ENCODE peak calls at places on chromosomes 16 and 17, in nine cellular contexts. W, D, U, F, V, I, L, E and Z are unnamed samples.

GRCh38 chr17:49603238-49603637 is 27.6 kb downstream of the NXPH3 start:
- DNase-seq in L (peak), E (no peak), W (no peak), I (no peak), U (no peak), F (no peak), D (no peak), V (no peak), Z (no peak)

GRCh38 chr17:48818361-48818841 is 1.4 kb upstream of the TTLL6 start:
- DNase-seq in I (no peak), V (no peak), F (no peak), L (no peak), D (no peak), E (no peak), W (no peak), U (no peak), Z (no peak)

GRCh38 chr17:35241520-35241919 is 1.4 kb upstream of the SLFN5 start:
- DNase-seq in L (no peak), I (peak), D (no peak), U (no peak), F (no peak), E (no peak), W (no peak), V (no peak), Z (no peak)

GRCh38 chr17:82830249-82830661 is 9.6 kb downstream of the ZNF750 start:
- DNase-seq in W (no peak), D (no peak), E (no peak), V (no peak), F (peak), I (no peak), U (no peak), L (peak), Z (no peak)

GRCh38 chr16:84268661-84269060 is 26.0 kb upstream of the WFDC1 start:
- DNase-seq in V (no peak), E (no peak), I (no peak), W (no peak), U (no peak), L (no peak), F (no peak), D (no peak), Z (no peak)

GRCh38 chr16:2952679-2953078 is 11.4 kb upstream of the KREMEN2 start:
- DNase-seq in L (no peak), F (no peak), U (no peak), V (no peak), D (no peak), W (peak), I (no peak), E (no peak), Z (peak)

GRCh38 chr16:10587622-10588021 is 7.2 kb upstream of the EMP2 start:
- DNase-seq in D (no peak), L (no peak), V (no peak), I (no peak), U (no peak), E (no peak), W (no peak), F (no peak), Z (no peak)

GRCh38 chr17:28528329-28529011 is 22.3 kb downstream of the FOXN1 start:
- DNase-seq in V (no peak), D (peak), E (no peak), I (no peak), W (peak), U (no peak), F (no peak), L (no peak), Z (peak)

GRCh38 chr17:75652934-75653549 is 13.9 kb downstream of the RECQL5 start:
- DNase-seq in E (peak), L (peak), W (peak), D (peak), I (no peak), U (no peak), V (no peak), F (no peak), Z (peak)

GRCh38 chr17:48055531-48056245 is 7.5 kb downstream of the NFE2L1 start:
- DNase-seq in D (peak), F (no peak), E (no peak), L (no peak), V (no peak), I (peak), U (peak), W (no peak), Z (peak)

GRCh38 chr17:69709441-69709840 is 294.9 kb downstream of the MAP2K6 start:
- DNase-seq in I (no peak), F (no peak), E (no peak), V (no peak), D (no peak), W (no peak), U (no peak), L (no peak), Z (no peak)

GRCh38 chr16:70252355-70252988 is 732 bp upstream of the EXOSC6 start:
- DNase-seq in U (no peak), I (no peak), W (no peak), L (peak), E (peak), V (no peak), F (no peak), D (peak), Z (peak)

GRCh38 chr16:87278191-87279093 is 38.8 kb downstream of the C16orf95 start:
- DNase-seq in W (peak), L (peak), F (peak), V (peak), U (peak), I (peak), D (peak), E (peak), Z (peak)

GRCh38 chr16:23519282-23519681 is 9.0 kb upstream of the GGA2 start:
- DNase-seq in I (no peak), E (no peak), F (no peak), L (no peak), W (no peak), D (no peak), U (no peak), V (no peak), Z (no peak)

GRCh38 chr16:80940069-80940856 is 66.4 kb downstream of the CMC2 start:
- DNase-seq in V (no peak), E (no peak), I (no peak), L (peak), F (no peak), W (no peak), D (peak), U (no peak), Z (no peak)

GRCh38 chr17:72388765-72389473 is 268.1 kb downstream of the SOX9 start:
- DNase-seq in U (no peak), V (no peak), F (no peak), L (peak), D (peak), E (no peak), W (peak), I (peak), Z (peak)

GRCh38 chr17:21242780-21243515 is 10.3 kb downstream of the NATD1 start:
- DNase-seq in W (no peak), V (no peak), U (no peak), L (no peak), F (peak), I (no peak), E (no peak), D (no peak), Z (no peak)

GRCh38 chr17:79901131-79901530 is 61.9 kb upstream of the CBX4 start:
- DNase-seq in U (no peak), E (no peak), F (no peak), L (no peak), V (no peak), D (no peak), W (no peak), I (no peak), Z (no peak)

GRCh38 chr17:82825540-82826124 is 14.2 kb downstream of the ZNF750 start:
- DNase-seq in L (no peak), E (no peak), U (no peak), F (no peak), D (no peak), V (no peak), I (no peak), W (no peak), Z (no peak)

GRCh38 chr16:11408261-11408660 is 63.0 kb downstream of the RMI2 start:
- DNase-seq in U (no peak), E (no peak), D (no peak), W (no peak), I (no peak), V (no peak), L (no peak), F (no peak), Z (no peak)

GRCh38 chr17:65554568-65555223 is 6.8 kb downstream of the AXIN2 start:
- DNase-seq in L (peak), U (no peak), W (no peak), E (no peak), I (no peak), V (no peak), D (peak), F (peak), Z (no peak)
- TF ChIP-seq CTCF in L (peak), U (peak), W (no peak), E (no peak), I (no peak), V (no peak), D (peak), F (peak), Z (no peak)

DNA sequence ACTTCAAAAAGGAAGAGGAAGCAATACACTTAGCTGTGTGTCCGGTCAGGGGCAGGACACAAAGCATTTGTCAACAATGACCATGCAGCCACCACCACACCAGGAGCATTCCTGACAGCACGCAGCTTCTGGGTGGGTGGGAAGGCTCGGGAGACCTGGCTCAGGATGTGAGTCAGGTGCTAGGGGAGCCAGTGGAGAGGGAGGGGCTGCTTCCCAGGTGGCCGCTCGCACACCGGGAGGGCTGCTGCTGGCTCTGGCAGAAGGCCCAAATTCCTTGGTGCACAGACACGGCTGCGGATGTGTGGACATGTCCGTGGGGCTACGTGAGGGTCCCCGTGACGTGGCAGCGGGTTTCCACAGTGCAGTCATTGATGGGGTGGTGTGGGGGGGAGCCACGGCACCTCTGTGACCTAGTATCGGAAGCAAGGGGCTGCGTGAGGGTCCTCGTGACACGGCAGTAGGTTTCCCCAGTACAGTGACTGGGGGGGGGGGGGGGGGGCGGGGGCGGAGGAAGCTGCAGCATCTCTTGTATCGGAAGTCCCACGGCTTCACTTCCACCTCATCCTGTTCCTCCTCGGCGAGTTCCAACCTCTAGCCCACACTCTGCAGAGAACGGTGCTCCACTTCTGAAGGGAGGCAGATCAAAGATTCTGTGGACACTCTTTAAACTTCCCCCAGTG is 112.8 kb downstream of the ZNF778 start:
- DNase-seq in E (no peak), L (peak), W (peak), F (peak), I (no peak), U (no peak), D (no peak), V (peak), Z (peak)
- H3K4me3 ChIP-seq in E (no peak), L (peak), W (peak), F (peak), I (no peak), U (no peak), D (no peak), V (no peak), Z (no peak)

DNA sequence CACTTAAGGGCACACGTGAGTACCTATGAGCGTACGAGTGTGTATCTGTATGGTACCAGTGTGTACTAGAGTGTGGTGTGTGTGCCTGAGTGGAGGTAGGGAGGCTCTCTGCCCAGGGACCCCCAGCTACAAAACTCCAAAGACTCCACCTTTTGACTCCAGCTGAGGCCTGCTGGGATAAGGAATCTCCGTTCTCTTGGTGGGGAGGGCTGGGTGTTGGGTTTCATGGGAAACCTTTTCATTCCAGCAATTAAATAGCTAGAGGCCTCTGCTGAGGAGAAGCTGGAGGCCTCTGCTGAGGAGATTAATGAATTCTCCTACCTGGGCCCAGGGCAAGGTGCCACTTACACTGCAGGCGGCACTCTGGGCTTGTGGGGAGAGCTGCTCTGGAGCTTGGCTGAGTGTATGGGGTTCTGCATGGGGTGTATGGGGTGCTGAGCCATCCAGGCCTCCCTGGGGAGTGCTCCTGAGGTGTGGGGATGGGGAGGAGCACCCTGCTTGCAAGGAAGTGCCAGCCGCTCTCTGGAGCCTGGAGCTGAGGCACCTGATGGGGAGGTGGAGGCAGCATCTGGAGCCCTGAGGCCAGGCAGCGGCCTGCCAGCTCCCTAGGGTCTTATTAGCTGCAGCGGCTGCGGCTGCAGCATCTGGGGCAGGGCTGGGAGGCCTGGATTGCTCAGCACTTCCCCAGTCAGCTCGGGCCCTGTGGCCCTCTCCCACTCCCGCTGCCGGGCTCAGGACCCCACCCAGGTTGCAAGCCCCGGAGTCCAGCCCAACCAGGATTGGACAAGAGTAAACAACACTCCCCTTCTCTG is 4.6 kb downstream of the ANKRD13B start:
- DNase-seq in E (no peak), U (no peak), D (no peak), I (no peak), W (no peak), V (no peak), L (no peak), F (no peak), Z (no peak)
- TF ChIP-seq CTCF in E (no peak), U (no peak), D (no peak), I (no peak), W (no peak), V (no peak), L (no peak), F (no peak), Z (no peak)

GRCh38 chr16:49431040-49431439 is 57.4 kb downstream of the C16orf78 start:
- DNase-seq in U (no peak), W (no peak), E (no peak), L (no peak), I (no peak), F (no peak), V (no peak), D (no peak), Z (no peak)

GRCh38 chr16:49427771-49428170 is 54.2 kb downstream of the C16orf78 start:
- DNase-seq in L (no peak), I (no peak), D (no peak), W (no peak), V (no peak), U (no peak), F (no peak), E (no peak), Z (no peak)

GRCh38 chr16:49434733-49435132 is 61.1 kb downstream of the C16orf78 start:
- DNase-seq in F (no peak), L (no peak), U (no peak), E (no peak), W (no peak), I (no peak), V (no peak), D (no peak), Z (no peak)

GRCh38 chr16:49428808-49429207 is 55.2 kb downstream of the C16orf78 start:
- DNase-seq in L (no peak), E (no peak), W (no peak), U (no peak), I (no peak), F (no peak), D (no peak), V (no peak), Z (no peak)

GRCh38 chr16:49431591-49432290 is 58.1 kb downstream of the C16orf78 start:
- DNase-seq in D (no peak), E (no peak), F (no peak), W (no peak), L (no peak), U (no peak), I (no peak), V (no peak), Z (no peak)
- H3K4me3 ChIP-seq in D (no peak), E (no peak), F (no peak), W (no peak), L (no peak), U (no peak), I (no peak), V (no peak), Z (no peak)

GRCh38 chr17:45098869-45099616 is 33.3 kb downstream of the PLCD3 start:
- DNase-seq in F (peak), W (peak), D (peak), E (peak), V (peak), I (peak), U (peak), L (peak), Z (peak)

GRCh38 chr17:45093444-45094110 is 32.5 kb downstream of the NMT1 start:
- DNase-seq in E (no peak), U (no peak), L (no peak), I (no peak), W (no peak), D (peak), F (peak), V (no peak), Z (no peak)

GRCh38 chr17:45096926-45097325 is 35.4 kb downstream of the PLCD3 start:
- DNase-seq in L (no peak), W (no peak), V (no peak), U (no peak), E (no peak), D (no peak), I (no peak), F (no peak), Z (no peak)

GRCh38 chr17:45098081-45098868 is 34.0 kb downstream of the PLCD3 start:
- DNase-seq in D (no peak), L (no peak), F (no peak), W (no peak), I (no peak), E (no peak), U (no peak), V (no peak), Z (peak)

GRCh38 chr17:45096141-45096540 is 35.0 kb downstream of the NMT1 start:
- DNase-seq in U (no peak), E (no peak), I (no peak), W (peak), F (no peak), V (no peak), D (peak), L (peak), Z (peak)
- TF ChIP-seq CTCF in U (peak), E (peak), I (peak), W (peak), F (peak), V (peak), D (peak), L (peak), Z (peak)

DNA sequence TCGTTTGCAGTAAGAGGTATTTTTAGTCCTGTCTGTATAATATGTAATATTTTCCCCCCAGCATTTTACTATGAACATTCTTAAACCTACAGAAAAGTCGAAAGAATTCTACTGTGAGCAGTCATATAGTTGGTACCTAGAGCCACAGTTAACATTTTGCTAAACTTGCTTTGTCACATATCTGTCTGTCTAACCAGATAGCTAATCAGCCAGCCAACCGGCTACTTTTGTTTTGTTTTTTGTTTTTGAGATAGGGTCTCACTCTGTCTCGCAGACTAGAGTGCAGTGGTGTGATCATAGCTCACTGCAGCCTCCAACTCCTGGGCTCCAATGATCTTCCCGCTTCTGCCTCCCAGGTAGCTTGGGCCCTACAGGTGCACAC is 73.3 kb downstream of the ABCC1 start:
- DNase-seq in U (no peak), V (no peak), F (no peak), L (no peak), I (no peak), D (no peak), W (no peak), E (no peak), Z (no peak)
- H3K4me3 ChIP-seq in U (no peak), V (no peak), F (peak), L (no peak), I (no peak), D (no peak), W (no peak), E (no peak), Z (no peak)

GRCh38 chr17:40717776-40718175 is 14.2 kb upstream of the KRT24 start:
- DNase-seq in E (no peak), D (no peak), V (no peak), W (no peak), U (no peak), F (no peak), L (no peak), I (no peak), Z (no peak)

GRCh38 chr17:40718904-40719303 is 15.4 kb upstream of the KRT24 start:
- DNase-seq in V (no peak), F (no peak), U (no peak), L (no peak), E (no peak), D (no peak), W (peak), I (no peak), Z (no peak)

GRCh38 chr17:40714473-40714872 is 10.9 kb upstream of the KRT24 start:
- DNase-seq in F (no peak), E (no peak), U (no peak), L (no peak), W (no peak), I (no peak), D (no peak), V (no peak), Z (no peak)
- TF ChIP-seq CTCF in F (no peak), E (no peak), U (peak), L (no peak), W (peak), I (peak), D (no peak), V (no peak), Z (no peak)